ENCODE peak calls at places on chromosomes 16 and 17, in ten cellular contexts. B is heart right ventricle, X is adrenal gland, R is heart left ventricle, I is body of pancreas, O is H1, Z is PC-3, P is ovary, C is IMR-90, Y is uterus. J is an unnamed sample. For H3K36me3, the result is how much of the 10 kb centered on the place peaks cover.

GRCh38 chr16:30551781-30552180 is 6.4 kb downstream of the ZNF764 start:
- DNase-seq in B (no peak), X (no peak), R (no peak), I (no peak), O (no peak), Z (no peak), P (no peak), C (no peak), Y (no peak), J (no peak)

GRCh38 chr17:3865166-3865565 is 19.1 kb upstream of the NCBP3 start:
- DNase-seq in B (no peak), X (peak), R (no peak), I (peak), O (no peak), Z (no peak), P (no peak), C (no peak), Y (no peak), J (no peak)

GRCh38 chr17:79065105-79065670 is 9.4 kb upstream of the ENGASE start:
- DNase-seq in B (no peak), X (peak), R (no peak), I (peak), O (peak), Z (peak), P (no peak), C (peak), Y (no peak), J (no peak)

GRCh38 chr16:19177111-19177747 is 9.2 kb downstream of the SYT17 start:
- DNase-seq in B (no peak), X (no peak), R (no peak), I (no peak), O (no peak), Z (no peak), P (no peak), C (no peak), Y (no peak), J (no peak)

GRCh38 chr17:36808181-36808661 is 129.1 kb upstream of the LHX1 start:
- DNase-seq in B (no peak), X (no peak), R (no peak), I (no peak), O (no peak), Z (no peak), P (no peak), C (no peak), Y (no peak), J (no peak)

GRCh38 chr17:2172447-2172938 is 117.6 kb downstream of the HIC1 start:
- DNase-seq in B (peak), X (peak), R (no peak), I (peak), O (no peak), Z (peak), P (no peak), C (peak), Y (peak), J (no peak)

GRCh38 chr17:1563786-1564613 is 1.4 kb upstream of the PITPNA start:
- DNase-seq in B (no peak), X (no peak), R (peak), I (no peak), O (no peak), Z (peak), P (no peak), C (no peak), Y (no peak), J (no peak)

GRCh38 chr17:45246861-45247428 is 14.9 kb downstream of the SPATA32 start:
- DNase-seq in B (no peak), X (no peak), R (no peak), I (peak), O (peak), Z (peak), P (no peak), C (peak), Y (no peak), J (no peak)

GRCh38 chr17:16273499-16273898 is 56.5 kb downstream of the PIGL start:
- DNase-seq in B (no peak), X (no peak), R (no peak), I (no peak), O (no peak), Z (peak), P (no peak), C (peak), Y (no peak), J (no peak)

GRCh38 chr16:89357460-89357859 is 132.9 kb downstream of the ANKRD11 start:
- DNase-seq in B (peak), X (no peak), R (no peak), I (peak), O (no peak), Z (no peak), P (no peak), C (no peak), Y (no peak), J (no peak)

GRCh38 chr17:78375401-78376079 is 2.9 kb upstream of the PGS1 start:
- DNase-seq in B (no peak), X (peak), R (no peak), I (no peak), O (no peak), Z (peak), P (no peak), C (peak), Y (peak), J (no peak)

GRCh38 chr16:68700120-68700519 is 37.0 kb upstream of the CDH1 start:
- DNase-seq in B (no peak), X (no peak), R (no peak), I (no peak), O (no peak), Z (no peak), P (peak), C (peak), Y (no peak), J (no peak)

GRCh38 chr16:21590287-21590686 is 9.1 kb upstream of the METTL9 start:
- DNase-seq in B (no peak), X (no peak), R (no peak), I (no peak), O (no peak), Z (peak), P (no peak), C (no peak), Y (no peak), J (no peak)

GRCh38 chr16:62408760-62409159 is 372.5 kb upstream of the CDH8 start:
- DNase-seq in B (no peak), X (no peak), R (no peak), I (no peak), O (peak), Z (no peak), P (no peak), C (no peak), Y (no peak), J (no peak)
- TF ChIP-seq CTCF in B (no peak), X (no peak), R (no peak), I (no peak), O (peak), Z (no peak), P (no peak), C (no peak), Y (no peak), J (no peak)

DNA sequence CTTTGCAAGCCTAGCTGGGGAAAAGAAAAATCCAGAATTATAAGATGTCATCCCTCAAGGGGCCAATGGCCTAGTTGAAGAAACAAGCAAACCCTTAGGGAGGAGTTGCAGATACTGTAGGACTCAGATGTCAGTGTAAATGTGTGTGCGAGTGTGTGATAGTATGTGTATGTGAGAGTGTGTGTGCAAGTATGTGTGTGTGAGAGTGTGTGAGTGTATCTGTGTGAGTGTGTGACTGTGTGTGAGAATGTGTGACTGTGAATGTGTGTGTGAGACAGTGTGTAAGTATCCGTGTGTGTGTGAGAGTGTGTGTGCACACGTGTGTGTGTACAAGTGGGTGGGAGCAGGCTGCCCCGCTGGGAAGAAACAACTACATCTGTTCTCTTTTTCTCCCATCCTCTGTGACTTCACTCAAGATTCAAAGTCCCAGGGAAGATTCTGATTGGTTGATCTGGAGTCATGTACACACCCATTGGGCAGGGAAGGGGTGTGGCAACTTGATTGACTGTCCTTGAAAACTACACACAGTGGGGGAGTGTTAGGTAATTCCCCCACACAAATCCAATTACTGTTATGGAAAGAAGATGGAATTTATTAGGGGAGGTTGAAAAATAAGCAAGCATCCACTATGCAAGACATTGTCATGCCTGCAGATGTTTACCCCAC is 40.7 kb downstream of the IRX3 start:
- DNase-seq in B (no peak), X (no peak), R (no peak), I (no peak), O (no peak), Z (no peak), P (no peak), C (no peak), Y (no peak), J (no peak)
- H3K36me3 ChIP-seq in B (under half), X (under half), R (under half), I (under half), O (under half), Z (under half), P (under half), C (under half), Y (under half), J (under half)

DNA sequence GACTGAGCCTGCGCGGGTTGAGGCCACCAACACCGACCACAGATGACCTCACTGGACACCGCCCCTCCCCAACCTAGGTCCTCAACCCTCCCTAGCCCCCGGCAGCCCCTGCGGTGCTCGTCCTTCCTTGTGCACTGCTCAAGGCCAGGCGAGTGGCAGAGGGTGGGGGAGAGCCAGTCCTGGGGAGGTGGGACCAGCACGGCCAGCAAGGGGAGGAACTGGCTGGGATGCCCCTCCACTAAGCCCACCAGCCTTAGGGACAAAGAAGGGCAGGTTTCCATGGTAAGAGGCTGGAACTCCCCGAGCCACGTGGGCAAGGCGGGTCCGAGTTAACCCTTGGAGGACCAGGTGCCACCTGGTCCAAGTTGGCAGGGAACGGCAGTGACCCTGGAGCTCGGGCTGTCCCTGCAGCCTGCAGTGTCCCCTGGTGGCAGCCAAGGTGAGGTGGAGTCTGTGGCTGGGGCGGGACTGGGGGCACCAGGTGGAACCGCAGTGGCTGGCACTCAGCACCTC is 9.2 kb downstream of the FSCN2 start:
- DNase-seq in B (no peak), X (peak), R (no peak), I (peak), O (peak), Z (peak), P (no peak), C (no peak), Y (no peak), J (no peak)
- H3K4me3 ChIP-seq in B (no peak), X (no peak), R (no peak), I (no peak), O (no peak), Z (no peak), P (no peak), C (no peak), Y (no peak), J (no peak)

GRCh38 chr16:5649762-5650445 is 552.3 kb upstream of the EEF2KMT start:
- DNase-seq in B (no peak), X (no peak), R (no peak), I (no peak), O (no peak), Z (no peak), P (no peak), C (no peak), Y (no peak), J (no peak)

GRCh38 chr16:5653041-5653440 is 555.4 kb upstream of the EEF2KMT start:
- DNase-seq in B (no peak), X (no peak), R (no peak), I (no peak), O (no peak), Z (no peak), P (no peak), C (no peak), Y (no peak), J (no peak)

DNA sequence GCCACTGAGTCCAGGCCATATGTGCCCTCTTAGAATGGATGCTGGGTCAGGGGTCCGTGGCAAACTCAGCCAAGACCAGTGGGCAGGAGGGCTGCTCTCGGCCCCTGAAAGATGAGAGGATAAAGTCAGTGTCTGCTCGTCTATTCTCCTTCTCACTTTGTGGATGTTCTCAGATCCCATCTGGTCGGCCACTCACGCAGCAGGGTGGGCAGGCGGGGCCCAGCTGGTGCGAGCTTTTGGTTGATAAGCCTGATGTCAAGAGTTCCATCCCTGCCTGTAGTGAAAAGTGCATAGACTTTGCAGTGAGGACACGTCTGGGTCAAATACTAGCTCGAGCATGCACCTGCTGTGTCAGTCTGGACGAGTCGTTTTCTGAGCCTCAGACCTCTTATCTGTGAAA is 556.2 kb upstream of the EEF2KMT start:
- DNase-seq in B (no peak), X (no peak), R (no peak), I (no peak), O (no peak), Z (no peak), P (no peak), C (no peak), Y (no peak), J (no peak)
- TF ChIP-seq CTCF in B (no peak), X (no peak), R (no peak), I (no peak), O (no peak), Z (no peak), P (no peak), C (no peak), Y (no peak), J (no peak)

GRCh38 chr17:38851434-38851833 is 2.1 kb downstream of the RPL23 start:
- DNase-seq in B (no peak), X (no peak), R (no peak), I (no peak), O (no peak), Z (no peak), P (no peak), C (no peak), Y (no peak), J (no peak)

GRCh38 chr17:38844261-38844757 is 9.2 kb downstream of the RPL23 start:
- DNase-seq in B (no peak), X (no peak), R (no peak), I (peak), O (no peak), Z (no peak), P (no peak), C (no peak), Y (no peak), J (peak)

GRCh38 chr17:38848939-38849563 is 4.5 kb downstream of the RPL23 start:
- DNase-seq in B (no peak), X (no peak), R (no peak), I (no peak), O (no peak), Z (no peak), P (no peak), C (no peak), Y (no peak), J (no peak)

GRCh38 chr17:38850374-38850773 is 3.1 kb downstream of the RPL23 start:
- DNase-seq in B (no peak), X (no peak), R (no peak), I (no peak), O (no peak), Z (no peak), P (no peak), C (no peak), Y (no peak), J (no peak)

GRCh38 chr17:38848557-38848891 is 5.0 kb downstream of the RPL23 start:
- DNase-seq in B (no peak), X (no peak), R (no peak), I (no peak), O (no peak), Z (no peak), P (no peak), C (no peak), Y (no peak), J (no peak)
- H3K36me3 ChIP-seq in B (under half), X (under half), R (half or more), I (under half), O (under half), Z (half or more), P (under half), C (under half), Y (under half), J (half or more)

GRCh38 chr17:64017381-64017980 is 3.0 kb downstream of the ICAM2 start:
- DNase-seq in B (no peak), X (no peak), R (no peak), I (no peak), O (no peak), Z (peak), P (no peak), C (no peak), Y (no peak), J (no peak)
- H3K4me3 ChIP-seq in B (peak), X (no peak), R (no peak), I (no peak), O (no peak), Z (no peak), P (no peak), C (no peak), Y (no peak), J (no peak)

DNA sequence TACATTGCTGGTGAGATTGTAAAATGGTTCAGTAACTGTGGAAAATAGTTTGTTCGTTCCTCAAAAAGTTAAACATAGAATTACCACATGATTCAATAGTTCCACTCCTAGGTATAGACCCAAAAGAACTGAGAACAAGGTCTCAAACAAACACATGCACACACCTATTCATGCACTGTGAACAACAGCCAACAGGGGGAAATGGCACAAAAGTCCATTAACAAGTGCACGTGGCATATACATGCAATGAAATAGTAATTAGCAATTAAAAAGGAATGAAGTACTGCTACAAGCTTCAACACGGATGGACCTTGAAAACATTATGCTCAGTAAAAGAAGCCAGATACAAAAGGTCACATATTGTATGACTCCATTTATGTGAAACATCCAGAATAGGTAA is 23.8 kb downstream of the SDK2 start:
- DNase-seq in B (no peak), X (no peak), R (no peak), I (no peak), O (no peak), Z (no peak), P (no peak), C (no peak), Y (no peak), J (no peak)
- TF ChIP-seq CTCF in B (no peak), X (no peak), R (no peak), I (no peak), O (no peak), Z (no peak), P (no peak), C (no peak), Y (no peak), J (no peak)

DNA sequence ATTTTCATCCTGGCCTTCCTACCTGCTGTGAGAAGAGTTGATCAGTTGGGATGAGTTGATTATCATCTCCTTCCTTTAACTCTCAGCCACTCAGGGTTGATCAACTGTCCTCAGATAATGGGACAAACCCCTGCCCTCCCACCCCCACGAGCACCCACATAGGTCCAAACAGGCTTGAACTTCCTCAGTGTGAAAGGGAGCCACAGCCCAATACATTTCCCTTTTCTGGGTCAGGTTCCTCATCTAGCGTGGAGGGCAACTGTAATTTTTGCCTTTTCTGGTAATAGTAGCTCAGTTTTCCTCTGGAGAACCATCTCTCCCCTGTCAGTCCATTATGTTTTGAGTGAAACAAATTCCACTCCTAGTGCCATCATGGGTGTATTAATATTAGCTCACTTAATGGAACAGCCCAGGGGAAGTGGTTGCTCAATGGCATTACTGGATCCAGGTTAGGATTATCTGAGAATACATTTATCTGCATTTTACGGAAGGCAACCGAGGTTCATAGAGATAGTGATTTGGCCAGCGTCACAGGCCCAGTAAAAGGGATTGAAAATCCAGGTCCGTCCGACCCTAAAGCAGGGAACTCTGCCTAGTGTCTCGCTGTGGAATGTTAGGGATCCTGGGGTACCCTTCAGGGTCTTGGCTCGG is 476 bp upstream of the LPCAT2 start:
- DNase-seq in B (no peak), X (peak), R (no peak), I (no peak), O (no peak), Z (no peak), P (no peak), C (no peak), Y (no peak), J (no peak)
- H3K36me3 ChIP-seq in B (under half), X (under half), R (under half), I (under half), O (under half), Z (under half), P (under half), C (under half), Y (under half), J (under half)

GRCh38 chr17:17972952-17973254 is 241 bp downstream of the DRC3 start:
- DNase-seq in B (no peak), X (no peak), R (no peak), I (no peak), O (no peak), Z (no peak), P (no peak), C (no peak), Y (no peak), J (no peak)
- H3K4me3 ChIP-seq in B (peak), X (no peak), R (peak), I (peak), O (peak), Z (peak), P (peak), C (peak), Y (peak), J (peak)

GRCh38 chr17:40443196-40443987 is at the start of gene IGFBP4:
- DNase-seq in B (peak), X (peak), R (peak), I (peak), O (peak), Z (peak), P (peak), C (peak), Y (peak), J (peak)
- TF ChIP-seq CTCF in B (peak), X (peak), R (peak), I (no peak), O (peak), Z (peak), P (no peak), C (peak), Y (peak), J (peak)